ENCODE peak calls at places on chromosomes 13 and 19, in four cellular contexts. M, X, Z and G are unnamed samples. For H3K36me3, the result is how much of the 10 kb centered on the place peaks cover.

GRCh38 chr13:75442736-75443234 is 39.2 kb downstream of the TBC1D4 start:
- DNase-seq in M (no peak), X (no peak), Z (peak), G (no peak)

GRCh38 chr13:26881154-26881553 is 120.6 kb upstream of the GPR12 start:
- DNase-seq in X (no peak), M (no peak), Z (peak), G (no peak)

GRCh38 chr19:41363371-41363752 is 587 bp downstream of the B9D2 start:
- DNase-seq in M (no peak), X (no peak), Z (no peak), G (no peak)

GRCh38 chr19:16161848-16162247 is 11.5 kb downstream of the CIB3 start:
- DNase-seq in Z (peak), X (no peak), M (no peak), G (no peak)

GRCh38 chr19:33080761-33081681 is at the start of gene GPATCH1:
- DNase-seq in X (peak), Z (peak), M (peak), G (peak)

GRCh38 chr13:102484329-102484728 is 82.5 kb upstream of the FGF14 start:
- DNase-seq in X (no peak), M (no peak), Z (peak), G (peak)

GRCh38 chr19:21143846-21144245 is 2.0 kb downstream of the ZNF431 start:
- DNase-seq in Z (no peak), M (no peak), X (no peak), G (no peak)

GRCh38 chr13:97141564-97142005 is 80.5 kb upstream of the MBNL2 start:
- DNase-seq in X (peak), Z (peak), M (peak), G (peak)

GRCh38 chr19:40590464-40591265 is 10.5 kb upstream of the LTBP4 start:
- DNase-seq in Z (no peak), M (no peak), X (no peak), G (no peak)

GRCh38 chr13:32471187-32471922 is 43.4 kb upstream of the N4BP2L1 start:
- DNase-seq in Z (peak), M (no peak), X (no peak), G (no peak)

GRCh38 chr13:112859817-112860190 is 109.2 kb upstream of the MCF2L start:
- DNase-seq in Z (peak), X (no peak), M (no peak), G (peak)

GRCh38 chr13:48533986-48534600 is 1.2 kb upstream of the RCBTB2 start:
- DNase-seq in Z (no peak), M (no peak), X (no peak), G (no peak)

GRCh38 chr13:77519808-77520207 is 15.7 kb upstream of the SCEL start:
- DNase-seq in Z (no peak), X (no peak), M (no peak), G (peak)

GRCh38 chr19:14056741-14057356 is 5.0 kb downstream of the PALM3 start:
- DNase-seq in X (no peak), M (no peak), Z (no peak), G (no peak)

GRCh38 chr19:16106121-16106520 is 5.6 kb upstream of the RAB8A start:
- DNase-seq in X (no peak), Z (peak), M (no peak), G (no peak)

GRCh38 chr13:111228262-111229144 is 91.9 kb upstream of the TEX29 start:
- DNase-seq in Z (peak), X (no peak), M (no peak), G (no peak)

GRCh38 chr19:18500820-18501219 is 21.1 kb downstream of the ELL start:
- DNase-seq in X (peak), M (no peak), Z (no peak), G (no peak)

GRCh38 chr19:18501351-18501750 is 20.5 kb downstream of the ELL start:
- DNase-seq in M (no peak), Z (no peak), X (no peak), G (no peak)

GRCh38 chr19:18502236-18502632 is 19.6 kb downstream of the ELL start:
- DNase-seq in Z (no peak), M (no peak), X (no peak), G (no peak)

GRCh38 chr19:18502633-18503294 is 19.1 kb downstream of the ELL start:
- DNase-seq in M (no peak), Z (no peak), X (no peak), G (no peak)

GRCh38 chr19:18501832-18502231 is 20.0 kb downstream of the ELL start:
- DNase-seq in M (no peak), Z (no peak), X (peak), G (no peak)
- H3K4me3 ChIP-seq in M (no peak), Z (no peak), X (no peak), G (no peak)

GRCh38 chr13:23899555-23899954 is 2.3 kb upstream of the C1QTNF9B start:
- DNase-seq in X (no peak), M (no peak), Z (peak), G (peak)
- TF ChIP-seq CTCF in X (peak), M (peak), Z (peak), G (peak)

GRCh38 chr13:19646062-19646461 is 12.6 kb downstream of the MPHOSPH8 start:
- DNase-seq in X (no peak), M (no peak), Z (no peak), G (no peak)
- H3K36me3 ChIP-seq in X (under half), M (under half), Z (under half), G (half or more)

DNA sequence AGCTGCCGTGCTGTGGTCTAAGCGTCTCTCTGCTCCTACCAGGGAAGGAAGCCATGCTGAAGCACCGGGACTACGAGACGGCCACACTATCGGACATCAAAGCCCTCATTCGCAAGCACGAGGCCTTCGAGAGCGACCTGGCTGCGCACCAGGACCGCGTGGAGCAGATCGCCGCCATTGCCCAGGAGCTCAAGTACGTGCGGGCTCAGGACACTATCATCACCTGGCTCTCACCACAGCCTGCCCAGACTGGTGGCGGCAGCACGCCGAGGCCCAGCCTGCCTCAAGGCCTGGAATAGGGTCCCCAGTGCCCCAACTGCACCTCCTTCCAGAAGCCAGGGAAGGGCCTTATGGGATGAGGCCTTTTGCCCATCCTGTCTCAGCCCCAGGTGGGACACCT is 22.8 kb downstream of the CAPN12 start:
- DNase-seq in Z (no peak), X (no peak), M (no peak), G (no peak)
- H3K4me3 ChIP-seq in Z (no peak), X (no peak), M (no peak), G (no peak)

DNA sequence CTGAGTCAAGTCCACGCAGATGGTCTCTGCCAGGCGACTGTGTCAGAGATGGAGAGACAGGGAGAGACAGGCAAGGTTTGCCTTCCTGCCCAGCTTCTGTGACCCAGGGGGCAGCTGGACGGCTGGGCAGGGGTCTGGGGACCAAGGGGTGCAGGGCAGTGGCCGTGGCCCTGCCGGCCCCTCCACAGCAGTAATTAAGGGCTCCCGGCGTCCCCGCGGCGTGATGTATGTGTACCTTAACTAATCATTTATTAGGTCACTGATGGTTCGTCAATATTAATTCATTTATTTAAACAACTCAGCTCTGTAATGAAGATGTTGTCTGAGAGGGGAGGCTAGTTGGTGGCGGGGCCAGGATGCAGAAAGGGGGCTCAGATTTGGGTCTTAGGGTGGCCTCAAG is 28.6 kb upstream of the TCF3 start:
- DNase-seq in X (no peak), M (no peak), Z (no peak), G (no peak)
- TF ChIP-seq CTCF in X (no peak), M (no peak), Z (no peak), G (no peak)